ENCODE peak calls at places on chromosomes 4 and X, in nine cellular contexts. D is B cell; Y is frontal cortex; I is hippocampal formation; Q is ELR; Z is OCI-LY7; L is testis; H is upper lobe of right lung; V is activated T-cell treated with anti-CD3 and anti-CD28 coated beads, Interleukin-2, amount 50 U/mL, for 72 hours. A is an unnamed sample.

GRCh38 chrX:148665001-148665400 is 164.6 kb downstream of the AFF2 start:
- DNase-seq in Z (no peak), Q (no peak), L (no peak), D (no peak), H (no peak), I (no peak), Y (no peak), V (no peak), A (no peak)

GRCh38 chr4:123495530-123495929 is 98.9 kb downstream of the SPRY1 start:
- DNase-seq in Q (no peak), D (no peak), H (no peak), I (no peak), Y (no peak), V (no peak), L (no peak), Z (no peak), A (no peak)

GRCh38 chr4:5211274-5211852 is 160.1 kb downstream of the STK32B start:
- DNase-seq in V (no peak), L (no peak), Z (no peak), I (no peak), Q (no peak), D (no peak), H (no peak), Y (no peak), A (no peak)

GRCh38 chr4:5084911-5085475 is 33.7 kb downstream of the STK32B start:
- DNase-seq in Q (peak), Z (no peak), H (no peak), I (no peak), Y (no peak), D (no peak), L (no peak), V (no peak), A (no peak)

GRCh38 chrX:108362026-108362425 is 76.2 kb downstream of the COL4A6 start:
- DNase-seq in L (no peak), V (no peak), D (no peak), Y (no peak), I (no peak), H (no peak), Q (peak), Z (no peak), A (no peak)

GRCh38 chr4:8916251-8916913 is 44.7 kb upstream of the HMX1 start:
- DNase-seq in I (no peak), Q (no peak), V (no peak), H (no peak), Z (no peak), D (no peak), Y (peak), L (no peak), A (no peak)

GRCh38 chr4:152102184-152103000 is 341.6 kb upstream of the GATB start:
- DNase-seq in Z (no peak), V (no peak), L (no peak), Y (no peak), I (no peak), D (no peak), Q (peak), H (no peak), A (no peak)

GRCh38 chr4:184955636-184956035 is 62.7 kb upstream of the HELT start:
- DNase-seq in Y (no peak), I (no peak), V (no peak), D (no peak), Q (no peak), Z (no peak), H (no peak), L (no peak), A (no peak)

GRCh38 chr4:107774681-107775080 is 50.1 kb upstream of the SGMS2 start:
- DNase-seq in Z (no peak), H (no peak), V (no peak), L (no peak), I (no peak), Q (no peak), Y (no peak), D (no peak), A (no peak)

GRCh38 chrX:52933976-52934703 is 24.2 kb downstream of the FAM156A start:
- DNase-seq in L (no peak), Q (no peak), D (no peak), Z (peak), Y (no peak), H (no peak), V (no peak), I (no peak), A (peak)

GRCh38 chrX:15524417-15524816 is 23.8 kb downstream of the BMX start:
- DNase-seq in D (no peak), L (no peak), H (no peak), Q (no peak), V (no peak), Y (no peak), Z (no peak), I (no peak), A (no peak)

GRCh38 chrX:72100824-72101351 is 30.8 kb downstream of the RTL5 start:
- DNase-seq in D (peak), Z (no peak), Q (no peak), Y (no peak), V (peak), I (no peak), H (peak), L (no peak), A (peak)

GRCh38 chr4:122666527-122667245 is 45.8 kb upstream of the IL21 start:
- DNase-seq in D (no peak), I (no peak), Z (no peak), L (no peak), Q (peak), V (peak), Y (no peak), H (no peak), A (peak)

GRCh38 chr4:8150152-8151090 is 8.2 kb downstream of the ABLIM2 start:
- DNase-seq in I (no peak), D (peak), Q (no peak), H (no peak), Y (no peak), Z (no peak), L (no peak), V (no peak), A (no peak)

GRCh38 chr4:36385951-36386561 is 104.6 kb downstream of the DTHD1 start:
- DNase-seq in H (no peak), D (peak), Z (peak), Q (no peak), Y (no peak), L (no peak), I (no peak), V (peak), A (peak)

GRCh38 chr4:74654230-74654681 is 140.1 kb downstream of the BTC start:
- DNase-seq in Z (no peak), Q (peak), L (no peak), I (no peak), D (no peak), H (no peak), Y (no peak), V (no peak), A (peak)

GRCh38 chr4:25020240-25020639 is 10.5 kb downstream of the LGI2 start:
- DNase-seq in H (no peak), Y (no peak), V (no peak), D (no peak), Q (peak), I (no peak), L (no peak), Z (no peak), A (no peak)

GRCh38 chr4:127771535-127772275 is 10.4 kb upstream of the HSPA4L start:
- DNase-seq in Z (no peak), D (no peak), H (no peak), Q (no peak), L (no peak), Y (no peak), I (no peak), V (no peak), A (no peak)

GRCh38 chr4:89249716-89250361 is 57.8 kb downstream of the GPRIN3 start:
- DNase-seq in L (no peak), V (no peak), D (no peak), H (no peak), Y (no peak), Q (no peak), I (no peak), Z (no peak), A (no peak)

GRCh38 chr4:173074501-173074946 is 94.1 kb upstream of the GALNT7 start:
- DNase-seq in Y (no peak), H (no peak), V (no peak), Z (no peak), I (no peak), D (no peak), Q (peak), L (no peak), A (peak)

GRCh38 chr4:89625599-89626293 is 211.2 kb downstream of the SNCA start:
- DNase-seq in D (no peak), V (no peak), H (no peak), Q (no peak), L (no peak), Y (no peak), Z (no peak), I (no peak), A (no peak)

GRCh38 chr4:152513078-152513477 is 22.8 kb downstream of the FBXW7 start:
- DNase-seq in I (no peak), L (no peak), Q (no peak), V (no peak), Z (no peak), Y (no peak), D (no peak), H (no peak), A (no peak)

GRCh38 chrX:139058831-139059495 is 347.4 kb upstream of the FGF13 start:
- DNase-seq in H (no peak), Z (no peak), Q (peak), D (no peak), Y (no peak), V (peak), L (no peak), I (no peak), A (peak)

GRCh38 chr4:30116401-30116800 is 603.8 kb upstream of the PCDH7 start:
- DNase-seq in D (no peak), L (no peak), Y (no peak), V (no peak), H (no peak), I (no peak), Q (no peak), Z (no peak), A (no peak)

A was measured in OCI-M1.